ENCODE peak calls at places on chromosome 18, in eight cellular contexts. O is GM23248; Z is anterior cingulate cortex; S is choroid plexus epithelial cell; Y is CD4-positive, alpha-beta T cell; F is M059J; V is NCI-H82; G is frontal cortex. D is an unnamed sample.

GRCh38 chr18:7754258-7754657 is 187.1 kb downstream of the PTPRM start:
- DNase-seq in O (no peak), S (no peak), G (no peak), Y (no peak), F (no peak), V (no peak), Z (no peak), D (no peak)

GRCh38 chr18:48441405-48441881 is 32.3 kb upstream of the ZBTB7C start:
- DNase-seq in V (no peak), O (peak), G (no peak), F (peak), Z (no peak), S (no peak), Y (no peak), D (no peak)

GRCh38 chr18:68803371-68803770 is 5.5 kb downstream of the CCDC102B start:
- DNase-seq in S (peak), V (peak), G (no peak), Z (no peak), O (peak), F (peak), Y (no peak), D (peak)

GRCh38 chr18:53458266-53458665 is 766.2 kb downstream of the MBD2 start:
- DNase-seq in Y (no peak), Z (no peak), S (peak), V (no peak), G (no peak), F (no peak), O (no peak), D (no peak)

GRCh38 chr18:42168487-42168886 is 213.5 kb downstream of the PIK3C3 start:
- DNase-seq in Z (no peak), Y (no peak), S (no peak), F (no peak), G (no peak), V (no peak), O (no peak), D (no peak)

GRCh38 chr18:79615091-79615490 is 64.5 kb upstream of the CTDP1 start:
- DNase-seq in V (no peak), O (no peak), G (no peak), S (no peak), F (no peak), Y (no peak), Z (no peak), D (no peak)

GRCh38 chr18:41072946-41073345 is 882.1 kb upstream of the PIK3C3 start:
- DNase-seq in S (no peak), Y (no peak), Z (no peak), O (peak), F (peak), V (no peak), G (no peak), D (no peak)

GRCh38 chr18:79428287-79428686 is 32.6 kb downstream of the NFATC1 start:
- DNase-seq in S (no peak), O (no peak), G (no peak), Y (no peak), V (no peak), Z (no peak), F (no peak), D (no peak)

GRCh38 chr18:30106356-30106755 is 936.2 kb downstream of the DSC3 start:
- DNase-seq in G (no peak), F (peak), S (no peak), O (peak), Z (no peak), V (peak), Y (no peak), D (no peak)

GRCh38 chr18:46034230-46034629 is 37.8 kb downstream of the PSTPIP2 start:
- DNase-seq in F (no peak), O (peak), Y (no peak), Z (no peak), V (no peak), S (peak), G (no peak), D (peak)

GRCh38 chr18:69400253-69400975 is at the start of gene DOK6:
- DNase-seq in Z (peak), Y (no peak), G (peak), F (peak), V (peak), O (peak), S (peak), D (peak)

GRCh38 chr18:49013961-49014604 is 63.3 kb upstream of the SMAD7 start:
- DNase-seq in S (no peak), G (no peak), V (no peak), F (no peak), O (no peak), Z (no peak), Y (no peak), D (no peak)

GRCh38 chr18:58413667-58414628 is 214.9 kb downstream of the ALPK2 start:
- DNase-seq in S (no peak), V (no peak), Z (no peak), Y (no peak), G (no peak), O (no peak), F (no peak), D (no peak)

GRCh38 chr18:13500227-13500865 is 226.0 kb downstream of the FAM210A start:
- DNase-seq in Z (no peak), V (no peak), G (no peak), F (peak), O (peak), Y (no peak), S (peak), D (peak)